ENCODE peak calls at places on chromosomes 12 and 14, in five cellular contexts. One of them, this sample, is unnamed.
A peak's percentile ranks its signal among the peaks of the same experiment; 100 is the strongest.

GRCh38 chr14:76720382-76720813 is 40.9 kb upstream of the VASH1 start:
- DNase-seq in GM12878: peak; percentile 34
- DNase-seq in K562: peak; percentile 12
- DNase-seq in HepG2: peak; percentile 36
- DNase-seq in H1: no peak
- DNase-seq in this sample: no peak

GRCh38 chr12:101642115-101643067 is 47.6 kb downstream of the MYBPC1 start:
- DNase-seq in GM12878: no peak
- DNase-seq in K562: peak; percentile 35
- DNase-seq in HepG2: no peak
- DNase-seq in H1: peak; percentile 77
- DNase-seq in this sample: peak; percentile 41

GRCh38 chr12:48997719-48998496 is 1.3 kb downstream of the DDN start:
- DNase-seq in GM12878: no peak
- DNase-seq in K562: peak; percentile 84
- DNase-seq in HepG2: no peak
- DNase-seq in H1: peak; percentile 84
- DNase-seq in this sample: peak; percentile 87

GRCh38 chr12:53501615-53502181 is 615 bp downstream of the TARBP2 start:
- DNase-seq in GM12878: no peak
- DNase-seq in K562: no peak
- DNase-seq in HepG2: no peak
- DNase-seq in H1: no peak
- DNase-seq in this sample: no peak

GRCh38 chr14:64983439-64984310 is 3.0 kb upstream of the FNTB start:
- DNase-seq in GM12878: no peak
- DNase-seq in K562: no peak
- DNase-seq in HepG2: peak; percentile 45
- DNase-seq in H1: no peak
- DNase-seq in this sample: peak; percentile 55

GRCh38 chr12:76033116-76034001 is 1.8 kb upstream of the PHLDA1 start:
- DNase-seq in GM12878: no peak
- DNase-seq in K562: no peak
- DNase-seq in HepG2: no peak
- DNase-seq in H1: no peak
- DNase-seq in this sample: no peak

GRCh38 chr14:94036328-94037167 is 10.4 kb downstream of the OTUB2 start:
- DNase-seq in GM12878: no peak
- DNase-seq in K562: peak; percentile 70
- DNase-seq in HepG2: peak; percentile 73
- DNase-seq in H1: peak; percentile 91
- DNase-seq in this sample: peak; percentile 71

GRCh38 chr14:57641776-57642175 is 148.1 kb upstream of the CCDC198 start:
- DNase-seq in GM12878: no peak
- DNase-seq in K562: no peak
- DNase-seq in HepG2: no peak
- DNase-seq in H1: no peak
- DNase-seq in this sample: no peak

GRCh38 chr12:123363743-123364531 is 710 bp downstream of the SBNO1 start:
- DNase-seq in GM12878: no peak
- DNase-seq in K562: no peak
- DNase-seq in HepG2: peak; percentile 47
- DNase-seq in H1: peak; percentile 55
- DNase-seq in this sample: peak; percentile 52

GRCh38 chr12:49367381-49368239 is at the start of gene SPATS2:
- DNase-seq in GM12878: no peak
- DNase-seq in K562: no peak
- DNase-seq in HepG2: no peak
- DNase-seq in H1: peak; percentile 99
- DNase-seq in this sample: no peak

GRCh38 chr14:105490318-105490571 is 801 bp upstream of the TEDC1 start:
- DNase-seq in GM12878: no peak
- DNase-seq in K562: no peak
- DNase-seq in HepG2: no peak
- DNase-seq in H1: no peak
- DNase-seq in this sample: no peak

GRCh38 chr12:34186492-34186891 is 164.2 kb downstream of the ALG10 start:
- DNase-seq in GM12878: no peak
- DNase-seq in K562: no peak
- DNase-seq in HepG2: no peak
- DNase-seq in H1: no peak
- DNase-seq in this sample: no peak

GRCh38 chr14:55927059-55927458 is 191.2 kb upstream of the PELI2 start:
- DNase-seq in GM12878: no peak
- DNase-seq in K562: no peak
- DNase-seq in HepG2: no peak
- DNase-seq in H1: no peak
- DNase-seq in this sample: no peak

GRCh38 chr12:125685885-125686284 is 620.6 kb downstream of the AACS start:
- DNase-seq in GM12878: no peak
- DNase-seq in K562: no peak
- DNase-seq in HepG2: no peak
- DNase-seq in H1: no peak
- DNase-seq in this sample: no peak

GRCh38 chr12:95169368-95169767 is 47.9 kb downstream of the FGD6 start:
- DNase-seq in GM12878: no peak
- DNase-seq in K562: peak; percentile 34
- DNase-seq in HepG2: peak; percentile 80
- DNase-seq in H1: no peak
- DNase-seq in this sample: peak; percentile 94

GRCh38 chr14:94601961-94602391 is 10.2 kb upstream of the SERPINA3 start:
- DNase-seq in GM12878: no peak
- DNase-seq in K562: peak; percentile 7
- DNase-seq in HepG2: peak; percentile 53
- DNase-seq in H1: no peak
- DNase-seq in this sample: peak; percentile 75

GRCh38 chr12:95548056-95548538 is 3.2 kb downstream of the USP44 start:
- DNase-seq in GM12878: no peak
- DNase-seq in K562: peak; percentile 15
- DNase-seq in HepG2: no peak
- DNase-seq in H1: peak; percentile 66
- DNase-seq in this sample: no peak

GRCh38 chr14:70000601-70001000 is 121.4 kb downstream of the SMOC1 start:
- DNase-seq in GM12878: no peak
- DNase-seq in K562: no peak
- DNase-seq in HepG2: no peak
- DNase-seq in H1: no peak
- DNase-seq in this sample: no peak

GRCh38 chr12:94222351-94222750 is 74.0 kb downstream of the PLXNC1 start:
- DNase-seq in GM12878: no peak
- DNase-seq in K562: no peak
- DNase-seq in HepG2: no peak
- DNase-seq in H1: no peak
- DNase-seq in this sample: no peak

GRCh38 chr12:60992087-60992486 is 1268.1 kb upstream of the USP15 start:
- DNase-seq in GM12878: no peak
- DNase-seq in K562: no peak
- DNase-seq in HepG2: no peak
- DNase-seq in H1: no peak
- DNase-seq in this sample: no peak

GRCh38 chr14:89330236-89331002 is 86.6 kb downstream of the FOXN3 start:
- DNase-seq in GM12878: no peak
- DNase-seq in K562: no peak
- DNase-seq in HepG2: no peak
- DNase-seq in H1: no peak
- DNase-seq in this sample: no peak
- TF ChIP-seq HDAC2 in GM12878: no peak
- TF ChIP-seq HDAC2 in K562: no peak
- TF ChIP-seq HDAC2 in HepG2: no peak
- TF ChIP-seq HDAC2 in H1: no peak
- TF ChIP-seq HDAC2 in this sample: no peak

GRCh38 chr14:87066221-87066817 is 926.7 kb downstream of the GALC start:
- DNase-seq in GM12878: no peak
- DNase-seq in K562: no peak
- DNase-seq in HepG2: peak; percentile 3
- DNase-seq in H1: no peak
- DNase-seq in this sample: no peak
- TF ChIP-seq HDAC2 in GM12878: no peak
- TF ChIP-seq HDAC2 in K562: no peak
- TF ChIP-seq HDAC2 in HepG2: no peak
- TF ChIP-seq HDAC2 in H1: no peak
- TF ChIP-seq HDAC2 in this sample: no peak

DNA sequence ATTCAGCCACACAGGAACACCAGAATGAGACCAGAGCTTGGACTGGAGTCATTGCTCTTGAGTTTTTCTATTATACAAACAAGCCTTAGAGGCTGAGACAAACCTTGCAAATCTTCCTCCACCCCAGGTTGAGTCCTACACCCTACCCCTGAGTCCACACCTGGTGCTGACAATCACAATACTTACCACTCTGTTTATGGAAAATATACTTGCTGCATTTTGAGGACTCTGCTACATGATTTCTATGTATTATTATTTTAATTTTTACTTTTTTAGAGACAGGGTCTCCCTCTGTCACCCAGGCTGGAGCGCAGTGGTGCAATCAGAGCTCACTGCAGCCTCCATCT is 101.4 kb downstream of the EGLN3 start:
- DNase-seq in GM12878: no peak
- DNase-seq in K562: no peak
- DNase-seq in HepG2: no peak
- DNase-seq in H1: no peak
- DNase-seq in this sample: no peak
- TF ChIP-seq HDAC2 in GM12878: no peak
- TF ChIP-seq HDAC2 in K562: no peak
- TF ChIP-seq HDAC2 in HepG2: no peak
- TF ChIP-seq HDAC2 in H1: no peak
- TF ChIP-seq HDAC2 in this sample: no peak

GRCh38 chr12:58310828-58311273 is 369.5 kb downstream of the ATP23 start:
- DNase-seq in GM12878: no peak
- DNase-seq in K562: peak; percentile 9
- DNase-seq in HepG2: peak; percentile 28
- DNase-seq in H1: no peak
- DNase-seq in this sample: peak; percentile 95
- TF ChIP-seq HDAC2 in GM12878: no peak
- TF ChIP-seq HDAC2 in K562: no peak
- TF ChIP-seq HDAC2 in HepG2: no peak
- TF ChIP-seq HDAC2 in H1: no peak
- TF ChIP-seq HDAC2 in this sample: no peak

DNA sequence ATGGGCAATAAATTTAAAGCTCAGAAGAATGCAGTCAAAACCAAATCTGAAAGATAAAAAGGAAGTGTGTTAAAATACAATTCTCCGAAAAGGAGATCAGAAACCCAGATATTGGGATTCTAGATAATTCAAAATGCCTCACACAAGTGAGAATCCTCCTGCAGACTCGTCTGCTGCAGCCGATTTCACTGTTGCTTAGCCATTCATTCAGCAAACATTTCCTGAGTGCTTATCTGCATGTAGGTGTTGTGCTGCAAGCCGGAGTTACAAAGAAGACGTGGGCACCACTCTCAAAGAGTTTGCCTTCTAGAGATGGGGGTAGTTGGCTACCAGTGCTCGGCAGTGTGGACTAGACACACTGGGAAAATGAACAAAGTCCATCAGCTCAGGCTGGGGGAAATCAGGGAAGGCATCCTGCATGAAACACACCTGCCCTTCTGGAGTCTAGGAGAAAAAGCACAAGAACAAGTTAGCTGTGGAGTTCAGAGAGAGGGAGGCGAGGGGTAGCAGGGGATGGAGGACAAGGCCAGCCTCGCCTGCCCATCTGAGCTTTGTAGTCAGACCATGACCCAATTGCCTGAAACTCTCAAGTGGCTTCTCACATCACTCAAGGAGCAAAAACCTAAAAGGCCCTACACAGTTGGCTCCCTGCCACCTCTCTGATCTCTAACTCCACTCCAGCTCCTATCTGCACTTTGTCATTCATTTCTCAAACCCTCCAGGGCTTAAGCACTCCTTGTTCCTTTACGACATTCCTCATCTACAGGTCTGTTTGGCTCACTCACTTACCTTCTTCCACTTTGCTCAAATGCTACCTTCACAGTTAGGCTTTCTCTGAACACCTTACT is 310.0 kb upstream of the DDHD1 start:
- DNase-seq in GM12878: no peak
- DNase-seq in K562: no peak
- DNase-seq in HepG2: peak; percentile 15
- DNase-seq in H1: no peak
- DNase-seq in this sample: no peak
- TF ChIP-seq HDAC2 in GM12878: no peak
- TF ChIP-seq HDAC2 in K562: no peak
- TF ChIP-seq HDAC2 in HepG2: no peak
- TF ChIP-seq HDAC2 in H1: no peak
- TF ChIP-seq HDAC2 in this sample: no peak

DNA sequence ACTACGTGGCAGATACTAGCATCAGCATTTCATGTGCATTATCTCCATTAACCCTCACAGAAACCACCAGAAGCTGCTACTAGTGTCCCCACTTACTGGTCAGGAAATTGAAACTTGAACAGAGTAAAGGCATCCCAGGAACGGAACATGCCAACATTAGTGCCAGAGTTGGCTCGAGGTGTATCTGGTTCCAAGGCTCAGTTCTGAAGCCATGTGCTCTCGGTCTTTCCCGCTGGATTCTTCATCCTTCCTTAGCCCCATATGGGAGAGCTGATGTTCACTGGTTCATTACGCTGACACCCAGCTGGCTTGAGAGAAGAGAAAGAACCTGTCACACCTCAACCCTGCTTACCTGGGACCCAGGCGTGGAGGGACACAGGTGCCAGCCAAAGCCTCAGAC is 91.5 kb downstream of the TBX5 start:
- DNase-seq in GM12878: no peak
- DNase-seq in K562: no peak
- DNase-seq in HepG2: no peak
- DNase-seq in H1: no peak
- DNase-seq in this sample: no peak
- TF ChIP-seq HDAC2 in GM12878: no peak
- TF ChIP-seq HDAC2 in K562: no peak
- TF ChIP-seq HDAC2 in HepG2: no peak
- TF ChIP-seq HDAC2 in H1: no peak
- TF ChIP-seq HDAC2 in this sample: no peak

DNA sequence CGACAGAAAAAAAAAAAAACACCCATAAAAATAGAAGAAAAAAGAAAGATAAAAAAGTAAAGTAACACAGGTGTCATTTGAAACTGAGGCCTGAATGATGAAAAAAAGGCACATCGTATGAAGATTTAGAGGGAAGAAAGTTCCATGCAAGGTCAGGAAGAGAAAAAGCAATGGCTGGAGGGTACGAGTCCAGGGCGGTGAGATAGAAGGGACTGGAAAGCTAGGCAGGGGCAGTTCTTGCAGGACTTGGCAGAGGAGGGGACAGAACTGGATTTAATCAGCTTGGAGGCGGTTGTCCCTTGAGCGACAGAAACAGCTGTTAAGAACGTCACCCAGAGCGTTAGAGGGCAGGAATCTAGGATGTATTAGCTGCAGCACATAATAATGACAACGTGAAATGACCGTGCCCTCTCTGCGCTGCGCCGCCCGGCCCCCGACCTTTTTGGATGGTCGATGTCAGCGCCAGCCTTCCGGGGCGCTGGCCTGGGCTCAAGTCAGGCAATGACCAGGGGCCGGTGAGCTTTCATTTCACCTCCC is 559 bp upstream of the TMEM120B start:
- DNase-seq in GM12878: no peak
- DNase-seq in K562: no peak
- DNase-seq in HepG2: peak; percentile 35
- DNase-seq in H1: no peak
- DNase-seq in this sample: peak; percentile 55
- TF ChIP-seq HDAC2 in GM12878: no peak
- TF ChIP-seq HDAC2 in K562: peak; percentile 50
- TF ChIP-seq HDAC2 in HepG2: no peak
- TF ChIP-seq HDAC2 in H1: no peak
- TF ChIP-seq HDAC2 in this sample: no peak

GRCh38 chr12:110042260-110042659 is 6.1 kb downstream of the C12orf76 start:
- DNase-seq in GM12878: no peak
- DNase-seq in K562: no peak
- DNase-seq in HepG2: peak; percentile 26
- DNase-seq in H1: no peak
- DNase-seq in this sample: no peak
- TF ChIP-seq HDAC2 in GM12878: no peak
- TF ChIP-seq HDAC2 in K562: no peak
- TF ChIP-seq HDAC2 in HepG2: no peak
- TF ChIP-seq HDAC2 in H1: no peak
- TF ChIP-seq HDAC2 in this sample: no peak

This sample was measured in A549.